ENCODE peak calls at places on chromosomes 3 and 15, in eight cellular contexts. J, Z, N, A, B, F, C and H are unnamed samples.
A peak's percentile ranks its signal among the peaks of the same experiment; 100 is the strongest.

GRCh38 chr15:86278586-86278985 is 198.9 kb downstream of the AGBL1 start:
- DNase-seq in J (no peak), N (no peak), Z (no peak), B (no peak), C (no peak), A (no peak), F (no peak), H (no peak)

GRCh38 chr3:194570184-194570583 is 63.0 kb downstream of the TMEM44 start:
- DNase-seq in F (no peak), Z (no peak), C (no peak), A (no peak), N (no peak), B (no peak), J (no peak), H (no peak)

GRCh38 chr3:54931182-54931581 is 3.3 kb upstream of the LRTM1 start:
- DNase-seq in C (no peak), N (no peak), F (no peak), B (no peak), A (peak; percentile 18), Z (no peak), J (no peak), H (no peak)

GRCh38 chr15:96333194-96334016 is 2.9 kb downstream of the NR2F2 start:
- DNase-seq in Z (peak; percentile 69), A (peak; percentile 65), J (no peak), C (no peak), B (peak; percentile 87), F (no peak), N (peak; percentile 55), H (no peak)

GRCh38 chr15:42031211-42031915 is 10.5 kb upstream of the PLA2G4E start:
- DNase-seq in B (no peak), N (no peak), Z (no peak), F (no peak), C (no peak), A (no peak), J (peak; percentile 91), H (no peak)

GRCh38 chr3:40719660-40720287 is 195.0 kb downstream of the ZNF621 start:
- DNase-seq in F (no peak), C (peak; percentile 37), A (no peak), N (peak; percentile 69), B (peak; percentile 56), J (peak; percentile 32), Z (no peak), H (no peak)

GRCh38 chr3:56725175-56725574 is 42.1 kb upstream of the TASOR start:
- DNase-seq in C (no peak), A (no peak), Z (no peak), B (no peak), N (peak; percentile 16), J (no peak), F (no peak), H (no peak)

GRCh38 chr3:4741404-4742307 is 237.6 kb upstream of the BHLHE40 start:
- DNase-seq in F (no peak), B (no peak), N (peak; percentile 93), C (peak; percentile 97), Z (no peak), J (peak; percentile 89), A (no peak), H (no peak)

GRCh38 chr3:67686067-67686466 is 31.7 kb upstream of the SUCLG2 start:
- DNase-seq in N (no peak), J (no peak), A (no peak), Z (no peak), B (no peak), C (no peak), F (no peak), H (no peak)

GRCh38 chr3:184932777-184933176 is 120.8 kb downstream of the VPS8 start:
- DNase-seq in N (no peak), F (no peak), C (no peak), B (no peak), Z (no peak), J (no peak), A (no peak), H (no peak)

GRCh38 chr3:175737646-175738572 is 878.8 kb downstream of the NAALADL2 start:
- DNase-seq in A (no peak), N (no peak), J (peak; percentile 13), F (no peak), B (no peak), Z (no peak), C (no peak), H (no peak)

GRCh38 chr3:11212301-11212613 is 58.0 kb downstream of the HRH1 start:
- DNase-seq in C (no peak), B (no peak), A (no peak), Z (no peak), J (peak; percentile 42), F (no peak), N (no peak), H (no peak)

GRCh38 chr3:13023251-13024055 is 49.8 kb downstream of the IQSEC1 start:
- DNase-seq in N (no peak), B (no peak), C (peak; percentile 13), A (peak; percentile 77), Z (peak; percentile 40), F (no peak), J (no peak), H (no peak)

GRCh38 chr15:31295660-31296059 is 31.0 kb upstream of the KLF13 start:
- DNase-seq in B (no peak), C (no peak), N (no peak), Z (no peak), F (no peak), A (peak; percentile 81), J (no peak), H (peak; percentile 63)

GRCh38 chr3:127551178-127551577 is 39.4 kb downstream of the TPRA1 start:
- DNase-seq in N (no peak), C (no peak), B (no peak), A (no peak), F (no peak), Z (no peak), J (no peak), H (no peak)

GRCh38 chr3:127560051-127560787 is 30.3 kb downstream of the TPRA1 start:
- DNase-seq in C (peak; percentile 13), F (no peak), N (no peak), J (no peak), B (no peak), A (no peak), Z (no peak), H (no peak)

GRCh38 chr3:127555108-127555507 is 35.4 kb downstream of the TPRA1 start:
- DNase-seq in F (no peak), A (no peak), J (no peak), B (no peak), Z (peak; percentile 17), C (no peak), N (no peak), H (no peak)

GRCh38 chr3:127551971-127552370 is 38.6 kb downstream of the TPRA1 start:
- DNase-seq in B (no peak), N (no peak), F (no peak), A (no peak), C (no peak), Z (no peak), J (no peak), H (no peak)

GRCh38 chr3:127556565-127556964 is 34.0 kb downstream of the TPRA1 start:
- DNase-seq in N (no peak), J (no peak), Z (peak; percentile 11), A (no peak), C (no peak), F (no peak), B (peak; percentile 62), H (no peak)
- TF ChIP-seq CTCF in N (no peak), J (no peak), Z (no peak), A (no peak), C (peak; percentile 11), F (no peak), B (peak; percentile 64), H (peak; percentile 16)

DNA sequence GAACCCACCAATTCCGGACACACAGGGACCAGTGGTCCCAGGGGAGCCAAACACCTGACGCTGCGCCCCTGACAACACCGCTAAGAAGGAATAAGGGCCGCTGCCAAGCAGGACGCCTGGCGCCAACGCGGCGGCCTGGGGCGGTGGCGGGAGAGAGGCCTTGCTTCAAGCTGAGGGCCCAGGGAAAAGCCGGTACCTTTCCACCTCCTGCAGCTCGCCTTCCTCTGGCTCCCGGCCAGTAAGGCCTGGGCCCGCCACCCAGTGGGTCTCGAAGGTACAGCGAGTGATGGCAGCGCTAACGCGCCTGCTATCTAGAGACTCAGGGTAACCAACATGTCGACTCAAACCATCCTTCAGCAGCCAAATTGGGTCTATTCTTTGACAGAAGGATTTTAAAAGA is 1074.1 kb downstream of the SI start:
- DNase-seq in B (peak; percentile 87), C (no peak), F (no peak), J (no peak), A (peak; percentile 20), Z (no peak), N (no peak), H (no peak)
- TF ChIP-seq CTCF in B (peak; percentile 59), C (no peak), F (no peak), J (no peak), A (no peak), Z (no peak), N (no peak), H (no peak)

DNA sequence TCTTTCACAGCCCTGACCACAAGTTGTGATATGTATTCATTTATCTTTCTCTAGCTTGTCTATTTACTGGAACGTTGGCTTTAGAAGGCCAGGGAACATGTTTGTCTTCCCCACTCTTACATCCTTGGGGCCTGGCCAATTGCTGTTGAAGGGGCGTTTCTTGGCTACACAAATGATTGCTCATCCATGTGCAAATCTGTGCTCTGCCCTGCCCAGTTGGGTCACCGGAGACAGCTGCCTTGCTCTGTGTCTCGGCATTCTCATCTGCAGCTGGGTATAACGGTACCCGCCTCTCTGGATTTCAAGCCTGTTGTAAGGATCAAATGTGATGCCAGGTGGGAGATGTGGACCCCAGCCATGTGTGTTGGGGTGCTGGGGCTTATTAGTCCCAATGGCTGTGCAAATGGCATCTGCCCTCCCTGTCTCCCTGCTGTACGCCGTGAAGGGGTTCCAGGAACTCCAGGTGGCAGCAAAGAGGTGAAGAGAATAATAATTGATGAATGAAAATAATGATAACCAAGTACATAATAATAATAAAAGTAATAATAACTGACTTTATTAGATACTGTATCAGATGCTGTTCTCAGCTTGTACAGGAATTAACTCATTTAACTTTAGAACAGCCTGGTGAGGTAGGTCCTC is 24.1 kb upstream of the TLE3 start:
- DNase-seq in J (peak; percentile 55), Z (no peak), C (peak; percentile 54), F (no peak), B (no peak), N (peak; percentile 59), A (no peak), H (no peak)
- TF ChIP-seq CTCF in J (no peak), Z (no peak), C (peak; percentile 25), F (no peak), B (peak; percentile 12), N (no peak), A (no peak), H (peak; percentile 18)

DNA sequence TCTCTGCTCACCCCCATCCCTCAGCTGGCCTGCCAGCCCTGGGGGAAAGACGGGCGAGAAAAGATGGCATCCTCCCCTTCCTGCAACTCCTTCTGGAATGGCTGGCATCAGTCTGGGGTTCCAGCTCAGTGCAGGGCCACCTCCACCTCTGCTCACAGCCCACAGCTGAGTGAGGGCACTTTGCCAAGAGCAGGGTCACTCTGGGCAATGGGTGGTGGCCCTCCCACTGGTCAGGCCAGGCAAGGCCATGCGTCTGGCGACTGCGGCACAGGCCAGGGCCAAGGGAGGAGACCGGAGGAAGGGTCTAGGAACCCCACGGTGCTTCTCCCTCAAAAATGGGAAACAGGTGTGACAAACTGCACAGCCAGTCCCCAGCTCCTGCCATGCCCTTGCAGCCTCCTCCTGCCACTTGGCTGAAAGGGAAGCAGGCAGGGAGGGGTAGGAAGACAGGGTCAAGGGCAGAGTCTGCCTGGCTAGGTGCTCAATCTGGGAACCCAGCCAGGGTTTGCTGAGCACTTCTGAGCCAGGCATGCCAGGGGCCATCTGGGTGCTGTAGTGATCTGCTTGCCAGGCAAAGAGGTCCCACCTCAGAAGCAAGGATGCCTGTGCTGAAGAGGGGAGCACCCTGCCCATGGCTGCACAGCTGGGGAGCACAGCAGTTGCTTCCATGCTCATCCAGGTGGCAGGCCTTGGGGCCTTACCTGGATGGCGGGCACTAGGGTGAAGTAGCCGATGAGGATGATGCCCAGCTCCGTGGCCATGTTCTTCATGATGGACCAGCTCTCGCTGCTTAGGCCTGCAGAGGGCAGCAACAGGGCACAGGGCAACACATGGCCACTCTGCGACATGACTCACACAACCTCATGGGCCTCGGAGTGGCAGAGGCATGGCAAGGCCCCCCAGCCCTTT is 41.2 kb downstream of the PTPN23 start:
- DNase-seq in N (peak; percentile 48), A (no peak), C (peak; percentile 55), B (no peak), J (no peak), Z (no peak), F (no peak), H (no peak)
- TF ChIP-seq CTCF in N (no peak), A (no peak), C (peak; percentile 27), B (peak; percentile 39), J (no peak), Z (no peak), F (peak; percentile 39), H (no peak)